ENCODE peak calls at places on chromosomes 11 and 22, in four cellular contexts. One of them, this sample, is unnamed.

GRCh38 chr11:65920035-65920802 is 993 bp downstream of the DRAP1 start:
- DNase-seq in neural crest cell: no peak
- DNase-seq in AG10803: no peak
- DNase-seq in colonic mucosa: peak; percentile 41
- DNase-seq in this sample: no peak

GRCh38 chr11:85407648-85408047 is 219.5 kb downstream of the DLG2 start:
- DNase-seq in neural crest cell: no peak
- DNase-seq in AG10803: no peak
- DNase-seq in colonic mucosa: no peak
- DNase-seq in this sample: no peak

GRCh38 chr11:121583825-121584224 is 131.1 kb upstream of the SORL1-AS1 start:
- DNase-seq in neural crest cell: no peak
- DNase-seq in AG10803: no peak
- DNase-seq in colonic mucosa: no peak
- DNase-seq in this sample: no peak

GRCh38 chr11:2888266-2888968 is 2.8 kb upstream of the CDKN1C start:
- DNase-seq in neural crest cell: peak; percentile 99
- DNase-seq in AG10803: peak; percentile 81
- DNase-seq in colonic mucosa: peak; percentile 94
- DNase-seq in this sample: peak; percentile 82

GRCh38 chr22:44109417-44109816 is 71.3 kb upstream of the PARVG start:
- DNase-seq in neural crest cell: no peak
- DNase-seq in AG10803: peak; percentile 25
- DNase-seq in colonic mucosa: no peak
- DNase-seq in this sample: no peak

GRCh38 chr22:37324340-37325023 is 42.2 kb downstream of the CYTH4 start:
- DNase-seq in neural crest cell: no peak
- DNase-seq in AG10803: no peak
- DNase-seq in colonic mucosa: no peak
- DNase-seq in this sample: no peak

GRCh38 chr11:74948546-74948897 is 369 bp downstream of the XRRA1 start:
- DNase-seq in neural crest cell: no peak
- DNase-seq in AG10803: peak; percentile 27
- DNase-seq in colonic mucosa: no peak
- DNase-seq in this sample: no peak

GRCh38 chr11:118338637-118339061 is 3.9 kb downstream of the CD3D start:
- DNase-seq in neural crest cell: no peak
- DNase-seq in AG10803: no peak
- DNase-seq in colonic mucosa: peak; percentile 56
- DNase-seq in this sample: no peak

GRCh38 chr11:65491163-65491465 is 7.7 kb upstream of the MALAT1 start:
- DNase-seq in neural crest cell: no peak
- DNase-seq in AG10803: peak; percentile 45
- DNase-seq in colonic mucosa: no peak
- DNase-seq in this sample: no peak

GRCh38 chr11:101866619-101867491 is 48.0 kb upstream of the CEP126 start:
- DNase-seq in neural crest cell: no peak
- DNase-seq in AG10803: peak; percentile 68
- DNase-seq in colonic mucosa: no peak
- DNase-seq in this sample: no peak

GRCh38 chr11:60880189-60880588 is 12.8 kb downstream of the ZP1 start:
- DNase-seq in neural crest cell: no peak
- DNase-seq in AG10803: no peak
- DNase-seq in colonic mucosa: no peak
- DNase-seq in this sample: no peak

GRCh38 chr22:23714596-23715588 is 24.1 kb downstream of the RGL4 start:
- DNase-seq in neural crest cell: no peak
- DNase-seq in AG10803: no peak
- DNase-seq in colonic mucosa: no peak
- DNase-seq in this sample: no peak

GRCh38 chr22:23715811-23716355 is 25.1 kb downstream of the RGL4 start:
- DNase-seq in neural crest cell: no peak
- DNase-seq in AG10803: no peak
- DNase-seq in colonic mucosa: no peak
- DNase-seq in this sample: no peak

GRCh38 chr22:23713696-23714595 is 23.1 kb downstream of the RGL4 start:
- DNase-seq in neural crest cell: no peak
- DNase-seq in AG10803: no peak
- DNase-seq in colonic mucosa: no peak
- DNase-seq in this sample: no peak

GRCh38 chr22:23718371-23719165 is 27.8 kb downstream of the RGL4 start:
- DNase-seq in neural crest cell: no peak
- DNase-seq in AG10803: no peak
- DNase-seq in colonic mucosa: peak; percentile 31
- DNase-seq in this sample: no peak

GRCh38 chr22:23716811-23717801 is 26.3 kb downstream of the RGL4 start:
- DNase-seq in neural crest cell: peak; percentile 89
- DNase-seq in AG10803: peak; percentile 80
- DNase-seq in colonic mucosa: peak; percentile 89
- DNase-seq in this sample: peak; percentile 81
- TF ChIP-seq CTCF in neural crest cell: no peak
- TF ChIP-seq CTCF in AG10803: no peak
- TF ChIP-seq CTCF in colonic mucosa: no peak
- TF ChIP-seq CTCF in this sample: no peak

DNA sequence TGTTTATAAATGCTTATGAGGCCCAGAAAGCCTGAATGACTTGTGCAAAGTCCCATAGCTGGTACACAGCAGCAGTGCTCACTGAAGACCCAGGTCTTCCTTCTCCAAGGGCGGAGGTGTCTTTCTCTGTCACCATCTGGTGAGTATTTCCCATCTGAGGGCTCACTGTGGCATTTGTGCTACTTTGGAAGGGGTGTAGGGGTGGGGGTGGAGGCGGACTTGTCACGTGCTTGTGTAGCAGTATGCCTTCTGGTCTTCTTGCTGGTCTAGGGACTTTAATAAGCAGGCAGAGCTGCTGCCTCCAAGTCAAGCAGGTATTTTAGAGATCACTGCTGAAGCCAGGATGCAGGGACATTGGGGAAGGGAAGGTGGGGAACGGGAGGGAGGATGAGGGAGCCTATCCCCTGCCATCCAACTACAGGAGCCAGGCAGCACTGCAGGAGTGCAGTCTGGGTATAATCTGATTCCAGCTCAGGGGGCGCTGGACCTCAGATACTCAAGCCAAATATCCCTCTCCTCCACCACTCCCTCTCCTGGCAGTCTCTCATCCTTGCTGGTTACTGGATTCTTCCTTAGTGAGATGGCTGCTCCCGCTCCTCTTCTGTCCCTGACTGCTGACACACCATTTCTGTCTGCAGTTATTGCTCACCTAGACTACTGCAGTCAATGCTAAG is 3.4 kb downstream of the ABCC8 start:
- DNase-seq in neural crest cell: peak; percentile 41
- DNase-seq in AG10803: no peak
- DNase-seq in colonic mucosa: no peak
- DNase-seq in this sample: no peak
- TF ChIP-seq CTCF in neural crest cell: peak; percentile 51
- TF ChIP-seq CTCF in AG10803: no peak
- TF ChIP-seq CTCF in colonic mucosa: no peak
- TF ChIP-seq CTCF in this sample: no peak

DNA sequence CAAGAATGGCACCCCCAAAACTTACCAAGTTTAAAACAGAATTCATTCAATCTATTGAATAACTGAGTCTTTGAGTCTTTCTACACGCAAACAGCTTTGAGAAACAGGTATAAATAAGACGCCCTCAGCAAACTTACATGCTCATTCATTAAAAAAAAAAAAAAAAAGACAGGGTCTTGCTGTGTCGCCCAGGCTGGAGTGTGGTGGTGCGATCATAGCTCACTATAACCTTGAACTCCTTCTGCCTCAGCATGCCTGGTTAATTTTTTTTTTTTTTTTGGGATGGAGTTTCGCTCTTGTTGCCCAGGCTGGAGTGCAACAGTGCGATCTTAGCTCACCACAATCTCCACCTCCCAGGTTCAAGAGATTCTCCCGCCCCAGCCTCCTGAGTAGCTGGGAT is 6.1 kb downstream of the PRR14L start:
- DNase-seq in neural crest cell: no peak
- DNase-seq in AG10803: no peak
- DNase-seq in colonic mucosa: no peak
- DNase-seq in this sample: no peak
- TF ChIP-seq CTCF in neural crest cell: no peak
- TF ChIP-seq CTCF in AG10803: no peak
- TF ChIP-seq CTCF in colonic mucosa: no peak
- TF ChIP-seq CTCF in this sample: no peak

DNA sequence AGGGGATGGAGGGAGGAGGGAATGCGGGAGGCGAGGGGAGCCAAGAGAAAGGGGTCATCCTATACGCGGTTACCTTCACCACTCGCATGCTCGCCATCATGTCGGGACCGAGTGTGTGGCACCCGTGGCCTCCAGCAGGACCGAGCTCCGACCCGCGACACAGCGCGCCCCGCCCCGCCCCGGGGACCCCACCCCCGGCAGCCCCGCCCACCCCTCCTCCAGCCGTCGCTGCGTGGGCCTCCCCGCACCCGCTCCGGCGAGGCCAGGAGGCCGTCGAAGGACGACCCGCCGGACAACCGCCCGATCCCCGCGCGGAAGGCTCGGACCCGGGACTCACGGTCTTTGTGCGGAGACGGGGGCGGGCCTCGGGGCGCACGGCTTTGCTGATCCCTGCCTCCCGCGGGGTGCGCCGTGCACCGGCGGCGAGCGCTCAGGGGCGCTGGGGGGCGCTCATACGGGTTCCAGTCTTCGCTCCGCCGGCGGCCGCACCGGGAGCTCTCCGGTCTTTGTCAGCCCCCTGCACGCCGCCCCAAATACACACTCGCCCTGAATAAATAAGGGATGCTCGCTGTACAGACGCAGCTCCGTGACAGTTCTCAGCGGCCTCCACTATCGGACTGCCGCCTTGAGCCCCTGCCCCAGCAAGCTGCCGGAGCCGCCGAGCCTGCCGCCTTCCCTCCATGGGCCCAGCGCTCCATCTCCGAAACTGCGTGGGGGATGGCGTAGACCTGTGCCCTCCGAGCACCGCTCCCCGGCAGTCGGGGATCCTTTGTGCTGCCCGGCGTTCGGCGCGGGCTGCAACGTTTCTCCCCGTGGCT is at the start of gene UBE2L6:
- DNase-seq in neural crest cell: peak; percentile 57
- DNase-seq in AG10803: peak; percentile 18
- DNase-seq in colonic mucosa: peak; percentile 74
- DNase-seq in this sample: peak; percentile 80
- TF ChIP-seq CTCF in neural crest cell: no peak
- TF ChIP-seq CTCF in AG10803: peak; percentile 18
- TF ChIP-seq CTCF in colonic mucosa: no peak
- TF ChIP-seq CTCF in this sample: peak; percentile 41

DNA sequence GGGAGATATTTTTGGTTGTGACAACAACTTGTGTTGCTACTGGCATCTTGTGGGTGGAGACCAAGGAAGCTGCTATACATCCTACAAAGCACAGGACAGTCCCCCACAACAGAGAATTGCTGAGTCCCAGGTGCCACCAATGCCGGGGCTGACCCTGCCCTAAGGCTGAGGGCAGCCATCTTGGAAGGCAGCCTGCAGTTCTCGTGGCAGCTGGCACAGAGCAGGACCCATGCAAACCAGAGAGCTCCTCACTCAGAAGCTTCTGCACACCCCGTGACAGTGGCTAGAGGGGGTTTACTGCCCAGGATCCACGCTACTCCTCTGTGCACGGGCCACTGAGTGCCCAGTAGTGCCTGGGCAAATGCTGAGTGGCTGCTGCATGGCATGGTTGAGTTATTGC is 143.4 kb downstream of the CTTN start:
- DNase-seq in neural crest cell: no peak
- DNase-seq in AG10803: no peak
- DNase-seq in colonic mucosa: no peak
- DNase-seq in this sample: no peak
- TF ChIP-seq CTCF in neural crest cell: no peak
- TF ChIP-seq CTCF in AG10803: no peak
- TF ChIP-seq CTCF in colonic mucosa: no peak
- TF ChIP-seq CTCF in this sample: no peak

GRCh38 chr11:8085006-8085645 is 4.1 kb downstream of the TUB start:
- DNase-seq in neural crest cell: no peak
- DNase-seq in AG10803: no peak
- DNase-seq in colonic mucosa: no peak
- DNase-seq in this sample: no peak
- TF ChIP-seq CTCF in neural crest cell: no peak
- TF ChIP-seq CTCF in AG10803: no peak
- TF ChIP-seq CTCF in colonic mucosa: no peak
- TF ChIP-seq CTCF in this sample: no peak

GRCh38 chr22:32794449-32795213 is 6.9 kb upstream of the TIMP3 start:
- DNase-seq in neural crest cell: no peak
- DNase-seq in AG10803: no peak
- DNase-seq in colonic mucosa: no peak
- DNase-seq in this sample: no peak
- TF ChIP-seq CTCF in neural crest cell: no peak
- TF ChIP-seq CTCF in AG10803: no peak
- TF ChIP-seq CTCF in colonic mucosa: no peak
- TF ChIP-seq CTCF in this sample: no peak

GRCh38 chr22:20627432-20627831 is 120.0 kb downstream of the MED15 start:
- DNase-seq in neural crest cell: no peak
- DNase-seq in AG10803: no peak
- DNase-seq in colonic mucosa: no peak
- DNase-seq in this sample: no peak

GRCh38 chr22:20626811-20627210 is 119.4 kb downstream of the MED15 start:
- DNase-seq in neural crest cell: no peak
- DNase-seq in AG10803: no peak
- DNase-seq in colonic mucosa: no peak
- DNase-seq in this sample: no peak

GRCh38 chr22:20624161-20624616 is 116.8 kb downstream of the MED15 start:
- DNase-seq in neural crest cell: no peak
- DNase-seq in AG10803: no peak
- DNase-seq in colonic mucosa: no peak
- DNase-seq in this sample: no peak

GRCh38 chr22:20622650-20623339 is 115.4 kb downstream of the MED15 start:
- DNase-seq in neural crest cell: no peak
- DNase-seq in AG10803: no peak
- DNase-seq in colonic mucosa: no peak
- DNase-seq in this sample: no peak

DNA sequence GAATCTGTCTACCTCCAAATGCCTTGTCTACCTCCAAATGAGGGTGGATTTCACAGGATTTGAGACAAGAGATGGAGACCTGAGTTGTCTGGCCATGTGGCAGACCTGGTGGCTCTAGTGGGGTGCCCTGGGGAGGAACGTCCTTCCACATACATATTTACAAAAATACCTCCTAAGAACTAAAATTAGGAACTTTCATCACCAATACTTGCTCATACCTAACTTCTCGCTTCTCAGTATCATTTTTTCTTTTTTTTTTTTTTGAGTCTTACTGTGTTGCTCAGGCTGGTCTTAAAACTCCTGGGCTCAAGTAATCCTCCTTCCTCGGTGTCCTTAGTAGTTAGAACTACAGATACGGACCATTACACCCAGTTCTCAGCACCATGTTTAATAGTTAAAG is 117.9 kb downstream of the MED15 start:
- DNase-seq in neural crest cell: no peak
- DNase-seq in AG10803: no peak
- DNase-seq in colonic mucosa: no peak
- DNase-seq in this sample: no peak
- TF ChIP-seq CTCF in neural crest cell: no peak
- TF ChIP-seq CTCF in AG10803: no peak
- TF ChIP-seq CTCF in colonic mucosa: no peak
- TF ChIP-seq CTCF in this sample: no peak

DNA sequence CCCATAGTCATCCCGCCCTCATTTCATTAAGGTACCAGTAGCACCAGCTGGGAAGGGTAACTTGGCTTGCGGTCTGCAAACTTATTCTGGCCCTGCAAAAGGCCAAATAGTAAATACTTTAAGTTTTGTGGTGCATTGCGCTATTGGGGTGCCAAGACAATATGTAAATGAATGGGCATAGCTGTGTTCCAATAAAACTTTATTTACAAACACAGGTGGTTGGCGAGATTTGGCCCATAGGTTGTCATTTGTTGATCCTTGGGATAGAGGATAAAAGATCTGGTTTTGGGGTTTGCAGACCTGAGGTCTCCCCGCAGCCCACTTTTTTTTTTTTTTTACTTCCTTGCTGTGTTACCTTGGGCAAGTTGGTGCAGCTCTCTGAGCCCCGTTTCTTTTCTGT is 127.4 kb downstream of the MIAT start:
- DNase-seq in neural crest cell: no peak
- DNase-seq in AG10803: no peak
- DNase-seq in colonic mucosa: no peak
- DNase-seq in this sample: no peak
- TF ChIP-seq CTCF in neural crest cell: no peak
- TF ChIP-seq CTCF in AG10803: no peak
- TF ChIP-seq CTCF in colonic mucosa: no peak
- TF ChIP-seq CTCF in this sample: no peak

This sample was measured in activated B cell treated with CpG ODN at 0.5 μM for 24 hours.